ENCODE peak calls at places on chromosomes 3 and 15, in eight cellular contexts. B is epithelial cell of esophagus, D is spleen, R is uterus, P is pancreas, M is psoas muscle, J is tibial artery, W is astrocyte of the cerebellum. A is an unnamed sample.

GRCh38 chr3:150763841-150764483 is 993 bp upstream of the SIAH2 start:
- DNase-seq in R (peak), P (peak), D (peak), J (peak), M (peak), W (no peak), B (peak), A (no peak)

GRCh38 chr3:16060358-16060852 is 114.1 kb upstream of the GALNT15 start:
- DNase-seq in M (peak), D (no peak), B (peak), W (peak), P (no peak), R (peak), J (peak), A (peak)

GRCh38 chr3:188059346-188059745 is 94.6 kb upstream of the LPP start:
- DNase-seq in D (no peak), M (no peak), W (no peak), B (no peak), P (no peak), J (no peak), R (no peak), A (no peak)

GRCh38 chr3:187678869-187679268 is 8.7 kb upstream of the SST start:
- DNase-seq in W (no peak), J (no peak), P (no peak), B (peak), M (no peak), R (no peak), D (no peak), A (no peak)

GRCh38 chr3:184440161-184440560 is 60.3 kb downstream of the CHRD start:
- DNase-seq in D (no peak), J (no peak), R (no peak), W (no peak), B (peak), M (no peak), P (no peak), A (no peak)

GRCh38 chr15:70892912-70893560 is 410 bp downstream of the LRRC49 start:
- DNase-seq in R (peak), J (peak), B (peak), P (peak), W (peak), M (no peak), D (peak), A (no peak)

GRCh38 chr3:128170866-128171516 is 17.7 kb downstream of the EEFSEC start:
- DNase-seq in P (no peak), B (peak), M (peak), W (peak), D (no peak), J (peak), R (peak), A (peak)

GRCh38 chr3:148975277-148975676 is 16.1 kb upstream of the GYG1 start:
- DNase-seq in R (no peak), B (no peak), J (no peak), P (no peak), M (peak), W (no peak), D (no peak), A (no peak)

GRCh38 chr15:52134502-52135144 is 22.0 kb upstream of the BCL2L10 start:
- DNase-seq in J (no peak), W (no peak), R (no peak), P (peak), D (no peak), M (no peak), B (no peak), A (no peak)

GRCh38 chr3:41198526-41198925 is 779 bp upstream of the CTNNB1 start:
- DNase-seq in B (peak), M (peak), D (no peak), P (no peak), J (peak), W (no peak), R (peak), A (no peak)

GRCh38 chr3:37179144-37179967 is 5.0 kb upstream of the LRRFIP2 start:
- DNase-seq in W (no peak), J (no peak), D (no peak), M (no peak), R (no peak), P (no peak), B (no peak), A (no peak)

GRCh38 chr3:197493049-197493448 is 62.7 kb downstream of the BDH1 start:
- DNase-seq in W (no peak), R (no peak), J (no peak), M (no peak), P (no peak), D (no peak), B (no peak), A (no peak)

GRCh38 chr3:77468408-77469045 is 428.6 kb downstream of the ROBO2 start:
- DNase-seq in W (no peak), J (no peak), P (no peak), R (no peak), B (no peak), M (no peak), D (no peak), A (peak)

GRCh38 chr15:31367730-31368344 is 41.2 kb downstream of the KLF13 start:
- DNase-seq in P (peak), D (peak), J (no peak), B (no peak), W (no peak), R (no peak), M (no peak), A (no peak)

GRCh38 chr3:183442994-183443393 is 14.6 kb upstream of the MCF2L2 start:
- DNase-seq in B (no peak), R (no peak), D (no peak), W (no peak), P (no peak), M (no peak), J (no peak), A (no peak)

GRCh38 chr3:171451915-171452707 is 8.1 kb downstream of the TNIK start:
- DNase-seq in M (no peak), P (no peak), W (no peak), J (no peak), R (no peak), D (no peak), B (no peak), A (no peak)

GRCh38 chr3:182527745-182528144 is 265.6 kb upstream of the ATP11B start:
- DNase-seq in W (no peak), M (no peak), R (no peak), P (no peak), B (no peak), J (no peak), D (no peak), A (peak)

GRCh38 chr15:66934315-66934930 is 131.0 kb upstream of the SMAD3 start:
- DNase-seq in P (no peak), R (no peak), M (no peak), B (no peak), D (no peak), W (no peak), J (peak), A (no peak)

GRCh38 chr3:78978037-78978436 is 789.8 kb downstream of the ROBO1 start:
- DNase-seq in W (no peak), D (no peak), J (no peak), R (no peak), P (no peak), B (peak), M (no peak), A (no peak)

GRCh38 chr3:190972840-190973270 is 110.4 kb upstream of the GMNC start:
- DNase-seq in W (no peak), P (no peak), R (no peak), B (peak), M (no peak), J (no peak), D (no peak), A (no peak)

GRCh38 chr3:164416491-164417222 is 661.6 kb downstream of the SI start:
- DNase-seq in B (no peak), R (no peak), M (no peak), W (peak), D (no peak), J (no peak), P (no peak), A (no peak)

GRCh38 chr15:40282870-40283614 is at the start of gene ANKRD63:
- DNase-seq in W (no peak), B (no peak), J (no peak), P (no peak), D (peak), R (no peak), M (peak), A (no peak)

GRCh38 chr3:136070953-136071949 is 105.7 kb downstream of the PPP2R3A start:
- DNase-seq in R (peak), B (peak), W (peak), M (no peak), D (no peak), P (no peak), J (peak), A (no peak)

GRCh38 chr3:40719660-40720287 is 195.0 kb downstream of the ZNF621 start:
- DNase-seq in D (no peak), J (no peak), P (no peak), W (no peak), M (no peak), B (peak), R (peak), A (no peak)

GRCh38 chr15:77557178-77557960 is 75.3 kb downstream of the LINGO1 start:
- DNase-seq in J (no peak), P (no peak), R (no peak), B (no peak), M (no peak), W (no peak), D (no peak), A (no peak)

GRCh38 chr3:189269356-189269755 is 97.6 kb downstream of the TPRG1 start:
- DNase-seq in D (no peak), M (no peak), J (no peak), B (peak), W (no peak), R (no peak), P (no peak), A (no peak)

GRCh38 chr3:38278841-38279240 is 3.3 kb upstream of the SLC22A14 start:
- DNase-seq in D (no peak), P (no peak), R (no peak), M (no peak), B (no peak), J (no peak), W (no peak), A (no peak)

GRCh38 chr15:39501366-39501765 is 79.5 kb upstream of the THBS1 start:
- DNase-seq in R (no peak), P (no peak), B (no peak), J (no peak), W (no peak), D (no peak), M (no peak), A (no peak)

GRCh38 chr3:59605944-59606534 is 556.2 kb upstream of the CFAP20DC start:
- DNase-seq in R (no peak), M (no peak), J (no peak), W (no peak), D (no peak), P (no peak), B (no peak), A (no peak)

GRCh38 chr15:45402955-45403892 is 24.9 kb upstream of the GATM start:
- DNase-seq in P (peak), R (no peak), W (no peak), M (peak), D (peak), J (no peak), B (peak), A (no peak)

DNA sequence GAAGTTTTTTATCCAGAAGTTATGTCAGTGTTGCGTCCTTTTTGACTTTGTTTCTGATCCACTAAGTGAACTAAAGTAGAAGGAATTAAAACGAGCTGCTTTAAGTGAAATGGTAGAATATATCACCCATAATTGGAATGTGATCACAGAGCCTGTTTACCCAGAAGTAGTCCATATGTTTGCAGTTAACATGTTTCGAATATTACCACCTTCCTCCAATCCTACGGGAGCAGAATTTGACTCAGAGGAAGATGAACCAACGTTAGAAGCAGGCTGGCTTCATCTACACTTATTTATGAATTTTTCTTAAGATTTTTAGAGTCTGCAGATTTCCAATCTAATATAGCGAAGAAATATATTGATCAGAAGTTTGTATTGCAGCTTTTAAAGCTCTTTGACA is 57.6 kb downstream of the DNAH1 start:
- DNase-seq in D (no peak), M (no peak), W (no peak), R (no peak), J (no peak), P (no peak), B (no peak), A (no peak)
- H3K4me3 ChIP-seq in D (no peak), M (no peak), W (no peak), R (no peak), J (no peak), P (no peak), B (no peak), A (no peak)

DNA sequence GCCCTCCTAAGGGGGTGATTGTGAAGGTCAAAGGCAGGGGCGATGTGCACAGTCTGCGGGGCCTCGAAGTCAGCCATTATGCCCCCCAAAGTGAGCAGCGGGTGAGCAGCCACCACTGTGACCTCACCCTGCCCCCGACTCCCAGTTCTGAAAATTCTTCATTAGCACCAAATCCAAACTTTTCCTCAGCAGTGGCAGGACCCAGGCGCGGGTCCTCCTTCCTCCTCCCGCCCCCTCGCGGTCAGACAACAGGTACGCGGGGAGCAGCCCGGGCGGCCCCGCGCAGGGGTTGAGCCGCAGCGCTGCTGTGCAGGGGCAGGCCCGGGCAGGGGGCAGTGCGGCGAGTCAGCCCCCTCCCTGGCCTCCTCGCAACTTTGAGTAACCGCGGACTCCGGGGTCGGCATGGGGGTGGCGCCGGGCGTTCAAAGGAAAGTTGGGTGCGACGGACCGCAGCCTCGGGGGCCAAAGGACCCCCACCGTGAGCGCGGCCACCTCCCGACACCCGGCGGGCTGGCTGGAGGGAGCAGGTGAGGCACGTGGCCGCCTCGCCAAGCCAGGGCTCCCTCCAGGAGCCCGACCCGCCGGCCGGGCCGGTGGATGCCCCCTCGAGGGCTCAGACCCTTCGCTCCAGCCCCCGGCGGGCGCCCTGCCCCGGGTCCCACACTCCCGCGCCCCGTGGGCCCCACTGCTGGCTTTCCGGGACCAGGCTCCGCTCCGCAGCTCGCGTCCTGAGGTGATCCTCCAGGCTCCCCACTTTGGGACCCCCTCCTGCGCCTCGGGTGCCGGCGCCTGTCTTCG is 49.4 kb upstream of the CCDC174 start:
- DNase-seq in B (no peak), W (no peak), D (no peak), P (no peak), M (no peak), R (no peak), J (no peak), A (no peak)
- TF ChIP-seq CTCF in B (peak), W (peak), D (no peak), P (no peak), M (no peak), R (no peak), J (no peak), A (peak)

GRCh38 chr3:194928831-194929594 is 243.3 kb downstream of the FAM43A start:
- DNase-seq in R (no peak), D (no peak), W (no peak), B (no peak), J (peak), P (no peak), M (no peak), A (no peak)
- H3K4me3 ChIP-seq in R (no peak), D (peak), W (no peak), B (no peak), J (no peak), P (no peak), M (no peak), A (no peak)

GRCh38 chr3:140972833-140973232 is 31.2 kb downstream of the SLC25A36 start:
- DNase-seq in M (no peak), W (no peak), D (no peak), R (no peak), P (no peak), B (peak), J (no peak), A (no peak)
- TF ChIP-seq CTCF in M (peak), W (no peak), D (no peak), R (no peak), P (peak), B (peak), J (no peak), A (peak)

GRCh38 chr3:121660356-121661171 is at the start of gene HCLS1:
- DNase-seq in J (peak), W (no peak), P (peak), D (peak), M (peak), R (peak), B (peak), A (no peak)

GRCh38 chr3:121663171-121663847 is 2.6 kb upstream of the HCLS1 start:
- DNase-seq in B (no peak), W (no peak), J (no peak), P (no peak), D (no peak), R (no peak), M (no peak), A (no peak)

GRCh38 chr3:121662742-121663141 is 2.0 kb upstream of the HCLS1 start:
- DNase-seq in W (no peak), D (no peak), M (no peak), R (no peak), B (no peak), P (no peak), J (no peak), A (no peak)

GRCh38 chr3:121658716-121659435 is 1.8 kb downstream of the HCLS1 start:
- DNase-seq in R (no peak), P (no peak), B (no peak), J (no peak), M (no peak), W (no peak), D (no peak), A (no peak)

DNA sequence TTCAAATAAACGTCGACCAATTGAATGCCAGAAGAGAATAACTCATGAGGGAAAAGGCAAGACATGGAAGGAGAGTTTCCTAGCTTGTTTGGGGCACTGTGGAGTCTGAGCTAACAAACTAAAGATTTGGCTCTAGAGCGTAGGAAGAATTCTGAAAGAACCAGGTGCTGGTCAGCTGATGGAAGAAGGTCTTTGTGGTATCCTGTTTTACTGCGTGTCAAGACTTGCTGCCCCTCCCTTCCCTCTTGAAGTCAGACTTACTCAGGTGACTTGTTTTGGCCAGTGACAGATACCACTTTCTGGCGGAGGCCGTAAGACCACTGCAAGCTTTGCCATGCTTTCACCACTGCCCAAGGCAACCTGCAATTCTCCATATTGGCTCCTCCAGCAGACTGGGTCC is 673 bp upstream of the HCLS1 start:
- DNase-seq in J (no peak), W (no peak), R (no peak), M (no peak), B (peak), D (no peak), P (no peak), A (no peak)
- H3K4me3 ChIP-seq in J (no peak), W (no peak), R (no peak), M (no peak), B (no peak), D (peak), P (no peak), A (no peak)

DNA sequence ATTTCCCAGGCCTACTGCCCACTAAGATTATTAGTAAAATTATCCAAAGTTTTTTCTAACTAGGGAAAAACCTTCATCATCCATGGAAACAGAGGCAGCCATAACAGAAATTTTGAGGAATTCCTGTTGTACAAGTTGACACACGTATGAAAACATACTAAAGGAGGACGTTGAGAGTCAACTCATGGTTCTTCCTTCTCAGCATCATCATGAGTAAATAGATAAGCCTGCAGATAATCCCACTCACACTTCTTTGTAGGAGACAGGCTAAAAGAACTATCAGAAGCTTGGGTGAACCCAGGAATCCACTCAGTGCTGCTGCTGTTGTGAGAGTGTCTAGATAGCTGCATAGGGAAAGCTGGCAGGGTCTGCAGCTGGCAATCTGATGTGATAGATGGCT is 694.8 kb upstream of the NR2F2 start:
- DNase-seq in R (no peak), M (no peak), J (no peak), B (peak), D (no peak), W (no peak), P (no peak), A (no peak)
- TF ChIP-seq CTCF in R (no peak), M (no peak), J (no peak), B (no peak), D (no peak), W (no peak), P (no peak), A (no peak)

GRCh38 chr3:11720220-11721113 is 76.8 kb upstream of the VGLL4 start:
- DNase-seq in B (peak), J (peak), W (peak), M (peak), D (peak), R (peak), P (peak), A (no peak)
- H3K4me3 ChIP-seq in B (peak), J (peak), W (peak), M (peak), D (peak), R (peak), P (peak), A (peak)

GRCh38 chr15:68279218-68279533 is 1.6 kb downstream of the FEM1B start:
- DNase-seq in W (no peak), J (no peak), B (no peak), P (no peak), D (no peak), M (no peak), R (no peak), A (no peak)

GRCh38 chr15:68279779-68280745 is 2.5 kb downstream of the FEM1B start:
- DNase-seq in B (peak), M (no peak), R (no peak), D (no peak), P (no peak), J (no peak), W (no peak), A (no peak)

GRCh38 chr15:68277131-68277604 is 377 bp upstream of the FEM1B start:
- DNase-seq in B (peak), D (no peak), J (peak), W (peak), P (peak), R (no peak), M (no peak), A (no peak)

GRCh38 chr15:68277605-68278344 is at the start of gene FEM1B:
- DNase-seq in M (peak), W (peak), J (peak), P (peak), B (peak), D (peak), R (peak), A (no peak)

GRCh38 chr15:68278345-68279217 is 1.0 kb downstream of the FEM1B start:
- DNase-seq in D (peak), B (peak), M (no peak), W (no peak), J (no peak), P (no peak), R (peak), A (no peak)
- TF ChIP-seq CTCF in D (no peak), B (no peak), M (no peak), W (no peak), J (peak), P (peak), R (no peak), A (no peak)